ENCODE peak calls at places on chromosomes 16 and 17, in eight cellular contexts. S, E, H, L, V, U, X and Q are unnamed samples.

GRCh38 chr17:19418312-19418992 is 7.4 kb downstream of the RNF112 start:
- DNase-seq in H (no peak), L (no peak), E (no peak), S (no peak), V (no peak), X (peak), U (no peak), Q (no peak)

GRCh38 chr17:78588258-78589030 is 11.2 kb upstream of the DNAH17 start:
- DNase-seq in X (no peak), E (no peak), L (no peak), S (no peak), V (no peak), H (no peak), U (no peak), Q (no peak)

GRCh38 chr17:49676276-49676868 is 1.5 kb downstream of the SPOP start:
- DNase-seq in V (no peak), L (peak), E (no peak), X (peak), U (no peak), S (no peak), H (no peak), Q (no peak)

GRCh38 chr16:53056528-53056881 is 1.7 kb downstream of the CHD9 start:
- DNase-seq in L (no peak), H (no peak), V (no peak), U (no peak), E (no peak), X (no peak), S (no peak), Q (no peak)

GRCh38 chr17:51815097-51815496 is 343.4 kb downstream of the CA10 start:
- DNase-seq in E (no peak), X (no peak), H (no peak), U (no peak), V (no peak), S (no peak), L (no peak), Q (no peak)

GRCh38 chr16:64339052-64339770 is 782.7 kb downstream of the CDH11 start:
- DNase-seq in L (no peak), H (no peak), E (no peak), X (no peak), V (no peak), U (no peak), S (no peak), Q (no peak)

GRCh38 chr17:6097005-6097279 is 26.8 kb downstream of the WSCD1 start:
- DNase-seq in L (no peak), S (no peak), H (no peak), X (no peak), E (peak), U (no peak), V (no peak), Q (no peak)

GRCh38 chr17:61485067-61485775 is 33.0 kb downstream of the TBX4 start:
- DNase-seq in L (no peak), E (no peak), U (no peak), X (no peak), H (no peak), V (no peak), S (no peak), Q (no peak)

GRCh38 chr17:43540821-43541674 is 5.1 kb downstream of the ETV4 start:
- DNase-seq in X (no peak), H (no peak), U (no peak), S (no peak), L (no peak), E (no peak), V (no peak), Q (no peak)

GRCh38 chr16:49274936-49275730 is 6.5 kb downstream of the CBLN1 start:
- DNase-seq in L (no peak), U (no peak), V (no peak), E (no peak), S (peak), H (no peak), X (no peak), Q (no peak)

GRCh38 chr16:1917056-1917664 is 1.1 kb downstream of the HS3ST6 start:
- DNase-seq in U (no peak), L (no peak), H (no peak), X (no peak), E (no peak), V (no peak), S (no peak), Q (no peak)

GRCh38 chr16:55294129-55294528 is 29.9 kb upstream of the IRX6 start:
- DNase-seq in L (no peak), S (no peak), E (no peak), U (no peak), V (no peak), H (no peak), X (no peak), Q (peak)